ENCODE peak calls at places on chromosomes 1 and 21, in five cellular contexts. B, U, O, Y and M are unnamed samples.

GRCh38 chr21:43723648-43724047 is 4.7 kb downstream of the PDXK start:
- DNase-seq in O (no peak), B (no peak), Y (no peak), U (no peak), M (no peak)

GRCh38 chr21:27764056-27764455 is 797.2 kb upstream of the ADAMTS5 start:
- DNase-seq in Y (no peak), O (no peak), U (no peak), B (no peak), M (no peak)

GRCh38 chr1:175317309-175317708 is 124.7 kb upstream of the KIAA0040 start:
- DNase-seq in Y (no peak), B (no peak), O (no peak), U (no peak), M (no peak)

GRCh38 chr1:218479436-218480115 is 134.4 kb downstream of the TGFB2 start:
- DNase-seq in Y (no peak), U (peak), B (no peak), O (peak), M (no peak)

GRCh38 chr1:162349635-162350330 is 26.9 kb downstream of the SPATA46 start:
- DNase-seq in Y (no peak), O (peak), U (peak), B (no peak), M (no peak)

GRCh38 chr1:203117611-203118575 is 9.6 kb upstream of the ADORA1 start:
- DNase-seq in Y (no peak), U (peak), B (no peak), O (peak), M (peak)

GRCh38 chr1:210418863-210419641 is 90.3 kb downstream of the HHAT start:
- DNase-seq in Y (no peak), B (no peak), O (peak), U (no peak), M (no peak)

GRCh38 chr1:110588486-110588885 is 17.7 kb downstream of the KCNA2 start:
- DNase-seq in Y (no peak), B (no peak), O (no peak), U (no peak), M (no peak)

GRCh38 chr1:28510350-28511223 is 4.7 kb downstream of the RCC1 start:
- DNase-seq in U (peak), Y (peak), B (no peak), O (peak), M (no peak)

GRCh38 chr21:43328591-43329360 is 98.2 kb downstream of the SIK1 start:
- DNase-seq in U (no peak), O (no peak), Y (no peak), B (no peak), M (peak)

GRCh38 chr1:217747156-217747769 is 116.1 kb downstream of the SPATA17 start:
- DNase-seq in Y (no peak), O (peak), B (peak), U (peak), M (no peak)

GRCh38 chr1:233075045-233075444 is 124.6 kb downstream of the NTPCR start:
- DNase-seq in B (no peak), U (peak), Y (no peak), O (peak), M (no peak)

GRCh38 chr1:16032388-16033100 is 10.7 kb downstream of the CLCNKA start:
- DNase-seq in O (peak), Y (peak), B (no peak), U (peak), M (peak)

GRCh38 chr1:201649776-201650607 is 111.1 kb downstream of the NAV1 start:
- DNase-seq in B (peak), Y (no peak), O (peak), U (peak), M (peak)

GRCh38 chr1:90728656-90729257 is 11.7 kb upstream of the BARHL2 start:
- DNase-seq in Y (no peak), B (no peak), O (no peak), U (no peak), M (no peak)

GRCh38 chr1:96845464-96845863 is 123.9 kb downstream of the PTBP2 start:
- DNase-seq in Y (peak), O (peak), U (no peak), B (no peak), M (peak)

GRCh38 chr1:200873671-200874397 is 1.1 kb downstream of the GPR25 start:
- DNase-seq in U (no peak), B (no peak), O (no peak), Y (no peak), M (no peak)

GRCh38 chr1:172138636-172139035 is 281.8 kb upstream of the C1orf105 start:
- DNase-seq in O (no peak), U (no peak), B (no peak), Y (no peak), M (no peak)

GRCh38 chr1:92495392-92496066 is 8.8 kb upstream of the GFI1 start:
- DNase-seq in B (no peak), Y (no peak), O (no peak), U (no peak), M (no peak)

GRCh38 chr21:37268186-37268503 is 1.0 kb upstream of the VPS26C start:
- DNase-seq in B (no peak), Y (no peak), U (no peak), O (no peak), M (no peak)

GRCh38 chr1:26417111-26417510 is 6.5 kb downstream of the LIN28A start:
- DNase-seq in B (peak), Y (peak), U (peak), O (peak), M (peak)

GRCh38 chr21:43347461-43347860 is 79.5 kb downstream of the SIK1 start:
- DNase-seq in Y (no peak), B (no peak), O (no peak), U (no peak), M (no peak)

GRCh38 chr21:45290948-45291612 is 3.4 kb upstream of the POFUT2 start:
- DNase-seq in Y (no peak), B (no peak), U (peak), O (no peak), M (no peak)